ENCODE peak calls at places on chromosome X, in five cellular contexts. M is mucosa of gallbladder, B is HTR-8/SVneo, K is esophagus squamous epithelium, W is NCI-H2081. R is an unnamed sample.

GRCh38 chrX:2682582-2683177 is 8.4 kb upstream of the CD99 start:
- DNase-seq in M (no peak), B (no peak), K (no peak), W (no peak), R (no peak)

GRCh38 chrX:46341767-46342322 is 203.4 kb downstream of the ZNF674 start:
- DNase-seq in M (no peak), B (no peak), K (no peak), W (no peak), R (no peak)

GRCh38 chrX:132216283-132216682 is 3.0 kb downstream of the RAP2C start:
- DNase-seq in M (no peak), B (no peak), K (no peak), W (no peak), R (no peak)

GRCh38 chrX:37685452-37686347 is at the start of gene XK:
- DNase-seq in M (peak), B (peak), K (no peak), W (peak), R (peak)

GRCh38 chrX:34341814-34342213 is 209.7 kb upstream of the FAM47A start:
- DNase-seq in M (no peak), B (no peak), K (no peak), W (no peak), R (no peak)

GRCh38 chrX:107686792-107687191 is 58.5 kb downstream of the PRPS1 start:
- DNase-seq in M (no peak), B (peak), K (no peak), W (no peak), R (no peak)

GRCh38 chrX:108020631-108021030 is 24.2 kb upstream of the VSIG1 start:
- DNase-seq in M (no peak), B (no peak), K (no peak), W (peak), R (peak)

GRCh38 chrX:153708415-153708814 is 15.8 kb downstream of the BCAP31 start:
- DNase-seq in M (peak), B (peak), K (no peak), W (peak), R (peak)

GRCh38 chrX:72272868-72273267 is 4.2 kb downstream of the RPS4X start:
- DNase-seq in M (no peak), B (no peak), K (no peak), W (no peak), R (no peak)

GRCh38 chrX:83916525-83916924 is 55.6 kb downstream of the CYLC1 start:
- DNase-seq in M (no peak), B (no peak), K (no peak), W (peak), R (no peak)

GRCh38 chrX:17377795-17378194 is 2.8 kb downstream of the NHS start:
- DNase-seq in M (no peak), B (no peak), K (no peak), W (no peak), R (peak)